ENCODE peak calls at places on chromosomes 12 and 14, in six cellular contexts. One of them, this sample, is unnamed.

GRCh38 chr14:29749327-29749726 is 178.3 kb downstream of the PRKD1 start:
- DNase-seq in endothelial cell: no peak
- DNase-seq in Daoy: peak; percentile 89
- DNase-seq in activated B cell treated with CpG ODN at 0.5 μM for 24 hours: no peak
- DNase-seq in upper lobe of right lung: no peak
- DNase-seq in Ammon's horn: no peak
- DNase-seq in this sample: peak; percentile 52

GRCh38 chr14:66623838-66624237 is 115.9 kb downstream of the GPHN start:
- DNase-seq in endothelial cell: no peak
- DNase-seq in Daoy: no peak
- DNase-seq in activated B cell treated with CpG ODN at 0.5 μM for 24 hours: no peak
- DNase-seq in upper lobe of right lung: no peak
- DNase-seq in Ammon's horn: no peak
- DNase-seq in this sample: no peak

GRCh38 chr14:63752449-63753169 is 24.7 kb upstream of the SGPP1 start:
- DNase-seq in endothelial cell: no peak
- DNase-seq in Daoy: peak; percentile 73
- DNase-seq in activated B cell treated with CpG ODN at 0.5 μM for 24 hours: no peak
- DNase-seq in upper lobe of right lung: no peak
- DNase-seq in Ammon's horn: peak; percentile 40
- DNase-seq in this sample: no peak

GRCh38 chr12:117298648-117299225 is 62.7 kb downstream of the NOS1 start:
- DNase-seq in endothelial cell: no peak
- DNase-seq in Daoy: no peak
- DNase-seq in activated B cell treated with CpG ODN at 0.5 μM for 24 hours: no peak
- DNase-seq in upper lobe of right lung: no peak
- DNase-seq in Ammon's horn: no peak
- DNase-seq in this sample: no peak

GRCh38 chr12:55499810-55500252 is 7.7 kb downstream of the OR6C68 start:
- DNase-seq in endothelial cell: no peak
- DNase-seq in Daoy: no peak
- DNase-seq in activated B cell treated with CpG ODN at 0.5 μM for 24 hours: no peak
- DNase-seq in upper lobe of right lung: no peak
- DNase-seq in Ammon's horn: no peak
- DNase-seq in this sample: no peak

GRCh38 chr14:19771895-19772430 is 1.3 kb upstream of the OR4M1 start:
- DNase-seq in endothelial cell: no peak
- DNase-seq in Daoy: no peak
- DNase-seq in activated B cell treated with CpG ODN at 0.5 μM for 24 hours: no peak
- DNase-seq in upper lobe of right lung: no peak
- DNase-seq in Ammon's horn: peak; percentile 18
- DNase-seq in this sample: no peak

GRCh38 chr14:52402812-52403526 is 88.9 kb downstream of the PTGER2 start:
- DNase-seq in endothelial cell: no peak
- DNase-seq in Daoy: peak; percentile 21
- DNase-seq in activated B cell treated with CpG ODN at 0.5 μM for 24 hours: no peak
- DNase-seq in upper lobe of right lung: no peak
- DNase-seq in Ammon's horn: no peak
- DNase-seq in this sample: no peak

GRCh38 chr12:116779597-116779996 is 41.5 kb downstream of the RNFT2 start:
- DNase-seq in endothelial cell: no peak
- DNase-seq in Daoy: no peak
- DNase-seq in activated B cell treated with CpG ODN at 0.5 μM for 24 hours: no peak
- DNase-seq in upper lobe of right lung: peak; percentile 2
- DNase-seq in Ammon's horn: no peak
- DNase-seq in this sample: no peak

GRCh38 chr12:65741662-65742480 is 82.4 kb upstream of the HMGA2 start:
- DNase-seq in endothelial cell: peak; percentile 80
- DNase-seq in Daoy: peak; percentile 83
- DNase-seq in activated B cell treated with CpG ODN at 0.5 μM for 24 hours: no peak
- DNase-seq in upper lobe of right lung: no peak
- DNase-seq in Ammon's horn: peak; percentile 22
- DNase-seq in this sample: peak; percentile 45

This sample was measured in AG08395.